ENCODE peak calls at places on chromosome 12, in eight cellular contexts. Z is GOT3; H is stimulated activated naive CD4-positive, alpha-beta T cell treated with Interleukin-2 at 50 U/mL for 16 hours; B is endothelial cell; J is NCI-H1105; O is fibroblast of the aortic adventitia; F is NCI-H2081; X is PC-3. V is an unnamed sample.

GRCh38 chr12:104095289-104095688 is 31.0 kb downstream of the HCFC2 start:
- DNase-seq in Z (no peak), H (no peak), B (no peak), J (no peak), O (no peak), F (no peak), X (no peak), V (no peak)

GRCh38 chr12:62632521-62632920 is 165.9 kb downstream of the MON2 start:
- DNase-seq in Z (no peak), H (peak), B (peak), J (no peak), O (peak), F (peak), X (no peak), V (peak)

GRCh38 chr12:58977476-58977875 is 57.2 kb upstream of the LRIG3 start:
- DNase-seq in Z (no peak), H (no peak), B (no peak), J (no peak), O (no peak), F (no peak), X (no peak), V (no peak)

GRCh38 chr12:53061404-53062010 is 11.6 kb downstream of the TNS2 start:
- DNase-seq in Z (no peak), H (no peak), B (no peak), J (peak), O (no peak), F (peak), X (peak), V (no peak)

GRCh38 chr12:57552306-57552651 is 2.4 kb downstream of the KIF5A start:
- DNase-seq in Z (no peak), H (no peak), B (no peak), J (no peak), O (no peak), F (no peak), X (no peak), V (no peak)

GRCh38 chr12:106113042-106113441 is 25.7 kb downstream of the NUAK1 start:
- DNase-seq in Z (no peak), H (no peak), B (no peak), J (no peak), O (peak), F (no peak), X (peak), V (peak)

GRCh38 chr12:25929096-25929637 is 29.3 kb upstream of the RASSF8 start:
- DNase-seq in Z (no peak), H (no peak), B (no peak), J (no peak), O (peak), F (no peak), X (peak), V (no peak)

GRCh38 chr12:88638388-88638787 is 58.1 kb upstream of the KITLG start:
- DNase-seq in Z (no peak), H (no peak), B (peak), J (no peak), O (no peak), F (no peak), X (no peak), V (peak)